ENCODE peak calls at places on chromosomes 16 and 17, in ten cellular contexts. A is epithelial cell of esophagus; T is LNCaP clone FGC; U is effector CD4-positive, alpha-beta T cell; Y is hepatocyte; W is NCI-H2029 treated with DMSO at 0.1 percent for 48 hours; K is NCI-H1092; X is aorta; P is central memory CD4-positive, alpha-beta T cell; N is memory B cell. L is an unnamed sample.

GRCh38 chr16:86595983-86596605 is 17.7 kb downstream of the FOXL1 start:
- DNase-seq in A (no peak), T (no peak), U (no peak), Y (no peak), W (no peak), K (no peak), X (no peak), P (no peak), N (no peak), L (no peak)

GRCh38 chr16:11632455-11632921 is 35.8 kb upstream of the SNN start:
- DNase-seq in A (no peak), T (no peak), U (no peak), Y (peak), W (no peak), K (no peak), X (peak), P (no peak), N (no peak), L (no peak)

GRCh38 chr16:81394966-81395655 is 49.5 kb upstream of the CMIP start:
- DNase-seq in A (no peak), T (no peak), U (no peak), Y (no peak), W (no peak), K (no peak), X (no peak), P (no peak), N (no peak), L (no peak)

GRCh38 chr17:80825471-80826345 is 165.9 kb upstream of the CHMP6 start:
- DNase-seq in A (peak), T (no peak), U (no peak), Y (peak), W (no peak), K (no peak), X (peak), P (no peak), N (no peak), L (no peak)

GRCh38 chr17:42202696-42203095 is 8.4 kb upstream of the GHDC start:
- DNase-seq in A (no peak), T (no peak), U (no peak), Y (no peak), W (no peak), K (no peak), X (no peak), P (no peak), N (no peak), L (no peak)

GRCh38 chr17:8855477-8856204 is 11.8 kb downstream of the PIK3R6 start:
- DNase-seq in A (no peak), T (no peak), U (no peak), Y (no peak), W (no peak), K (no peak), X (no peak), P (no peak), N (no peak), L (no peak)

GRCh38 chr16:9943121-9943520 is 239.1 kb downstream of the GRIN2A start:
- DNase-seq in A (no peak), T (no peak), U (no peak), Y (no peak), W (no peak), K (no peak), X (no peak), P (no peak), N (no peak), L (no peak)

GRCh38 chr16:50300942-50301625 is 34.7 kb downstream of the ADCY7 start:
- DNase-seq in A (no peak), T (no peak), U (no peak), Y (no peak), W (no peak), K (no peak), X (peak), P (no peak), N (no peak), L (no peak)

GRCh38 chr17:40857535-40857934 is 9.5 kb downstream of the KRT12 start:
- DNase-seq in A (no peak), T (no peak), U (no peak), Y (no peak), W (no peak), K (no peak), X (no peak), P (no peak), N (no peak), L (no peak)

GRCh38 chr16:2966043-2966802 is 2.1 kb downstream of the KREMEN2 start:
- DNase-seq in A (no peak), T (no peak), U (no peak), Y (no peak), W (no peak), K (no peak), X (no peak), P (no peak), N (no peak), L (no peak)

GRCh38 chr17:38794221-38794620 is 5.1 kb downstream of the PIP4K2B start:
- DNase-seq in A (no peak), T (no peak), U (no peak), Y (no peak), W (no peak), K (no peak), X (no peak), P (no peak), N (no peak), L (no peak)

GRCh38 chr16:78177927-78178326 is 78.5 kb downstream of the WWOX start:
- DNase-seq in A (peak), T (no peak), U (no peak), Y (peak), W (no peak), K (no peak), X (no peak), P (no peak), N (no peak), L (no peak)

GRCh38 chr16:69934044-69934443 is 17.1 kb upstream of the CLEC18A start:
- DNase-seq in A (no peak), T (no peak), U (no peak), Y (no peak), W (no peak), K (no peak), X (no peak), P (no peak), N (no peak), L (no peak)

GRCh38 chr17:82320140-82320840 is 2.9 kb upstream of the CD7 start:
- DNase-seq in A (no peak), T (no peak), U (no peak), Y (no peak), W (no peak), K (no peak), X (no peak), P (no peak), N (no peak), L (no peak)

GRCh38 chr17:40564883-40565744 is at the start of gene CCR7:
- DNase-seq in A (no peak), T (no peak), U (peak), Y (no peak), W (no peak), K (no peak), X (peak), P (peak), N (peak), L (peak)

GRCh38 chr17:75707096-75707720 is 14.1 kb upstream of the ITGB4 start:
- DNase-seq in A (peak), T (no peak), U (no peak), Y (no peak), W (no peak), K (no peak), X (no peak), P (no peak), N (no peak), L (no peak)

GRCh38 chr16:5751216-5751615 is 653.6 kb upstream of the EEF2KMT start:
- DNase-seq in A (no peak), T (no peak), U (no peak), Y (no peak), W (no peak), K (no peak), X (no peak), P (no peak), N (no peak), L (no peak)

GRCh38 chr16:5065813-5066212 is at the start of gene C16orf89:
- DNase-seq in A (no peak), T (no peak), U (no peak), Y (no peak), W (no peak), K (no peak), X (peak), P (no peak), N (no peak), L (no peak)

GRCh38 chr17:81599719-81600486 is 37.0 kb downstream of the NPLOC4 start:
- DNase-seq in A (no peak), T (no peak), U (no peak), Y (no peak), W (no peak), K (no peak), X (peak), P (no peak), N (no peak), L (no peak)

GRCh38 chr17:61321344-61321743 is 78.3 kb upstream of the TBX2 start:
- DNase-seq in A (no peak), T (no peak), U (no peak), Y (no peak), W (no peak), K (no peak), X (no peak), P (no peak), N (no peak), L (no peak)

GRCh38 chr16:88430524-88431446 is 22.3 kb upstream of the ZFPM1 start:
- DNase-seq in A (no peak), T (no peak), U (peak), Y (no peak), W (no peak), K (no peak), X (no peak), P (peak), N (peak), L (no peak)

GRCh38 chr17:48597775-48598631 is 4.4 kb upstream of the HOXB5 start:
- DNase-seq in A (no peak), T (no peak), U (no peak), Y (peak), W (peak), K (peak), X (peak), P (peak), N (peak), L (no peak)

GRCh38 chr17:42438600-42439567 is 15.8 kb upstream of the CAVIN1 start:
- DNase-seq in A (peak), T (no peak), U (peak), Y (no peak), W (no peak), K (no peak), X (no peak), P (peak), N (peak), L (no peak)

GRCh38 chr16:56019274-56019673 is 144.1 kb upstream of the CES5A start:
- DNase-seq in A (no peak), T (no peak), U (no peak), Y (no peak), W (no peak), K (no peak), X (no peak), P (no peak), N (no peak), L (no peak)

GRCh38 chr17:82271401-82271800 is 2.1 kb downstream of the CSNK1D start:
- DNase-seq in A (no peak), T (no peak), U (no peak), Y (no peak), W (no peak), K (no peak), X (no peak), P (no peak), N (no peak), L (no peak)

GRCh38 chr17:42312035-42312284 is 23.7 kb downstream of the STAT5A start:
- DNase-seq in A (no peak), T (no peak), U (no peak), Y (no peak), W (no peak), K (no peak), X (no peak), P (no peak), N (no peak), L (no peak)

GRCh38 chr16:64153718-64154117 is 968.1 kb downstream of the CDH11 start:
- DNase-seq in A (peak), T (no peak), U (no peak), Y (no peak), W (no peak), K (no peak), X (no peak), P (no peak), N (no peak), L (no peak)

GRCh38 chr17:45869676-45870341 is 24.5 kb upstream of the MAPT start:
- DNase-seq in A (no peak), T (no peak), U (no peak), Y (no peak), W (no peak), K (no peak), X (no peak), P (no peak), N (no peak), L (no peak)

GRCh38 chr16:47712276-47713224 is 251.4 kb downstream of the PHKB start:
- DNase-seq in A (no peak), T (no peak), U (no peak), Y (no peak), W (no peak), K (no peak), X (no peak), P (no peak), N (no peak), L (no peak)